ENCODE peak calls at places on chromosome 7, in four cellular contexts. M is left ventricle myocardium superior, Z is activated B cell treated with CpG ODN at 0.5 μM for 24 hours, P is foreskin keratinocyte. W is an unnamed sample.

GRCh38 chr7:104838537-104839299 is 175.3 kb upstream of the KMT2E start:
- ATAC-seq in M (no peak), Z (peak), P (no peak), W (no peak)

GRCh38 chr7:53811555-53812079 is 730.6 kb upstream of the VSTM2A start:
- ATAC-seq in M (no peak), Z (no peak), P (no peak), W (no peak)

GRCh38 chr7:104973909-104974415 is 40.0 kb upstream of the KMT2E start:
- ATAC-seq in M (peak), Z (peak), P (no peak), W (peak)

GRCh38 chr7:46569117-46569433 is 648.0 kb upstream of the IGFBP3 start:
- ATAC-seq in M (peak), Z (no peak), P (peak), W (peak)

GRCh38 chr7:117036836-117037235 is 83.5 kb downstream of the ST7 start:
- ATAC-seq in M (peak), Z (no peak), P (no peak), W (no peak)

GRCh38 chr7:140918236-140918635 is 6.5 kb downstream of the BRAF start:
- ATAC-seq in M (no peak), Z (no peak), P (no peak), W (no peak)

GRCh38 chr7:33905389-33906032 is at the start of gene BMPER:
- ATAC-seq in M (peak), Z (no peak), P (peak), W (peak)

GRCh38 chr7:158838238-158838637 is 8.9 kb upstream of the ESYT2 start:
- ATAC-seq in M (no peak), Z (no peak), P (no peak), W (no peak)

GRCh38 chr7:79964463-79964862 is 170.2 kb upstream of the GNAI1 start:
- ATAC-seq in M (no peak), Z (no peak), P (no peak), W (no peak)

GRCh38 chr7:70479153-70480021 is 652.6 kb upstream of the GALNT17 start:
- ATAC-seq in M (no peak), Z (no peak), P (no peak), W (no peak)

GRCh38 chr7:25615005-25615404 is 386.7 kb upstream of the NPVF start:
- ATAC-seq in M (peak), Z (no peak), P (no peak), W (no peak)

GRCh38 chr7:100538348-100538653 is 702 bp upstream of the AGFG2 start:
- ATAC-seq in M (no peak), Z (no peak), P (no peak), W (no peak)

GRCh38 chr7:139775829-139776266 is 1.9 kb downstream of the HIPK2 start:
- ATAC-seq in M (peak), Z (peak), P (peak), W (peak)

GRCh38 chr7:38655833-38656774 is 24.9 kb upstream of the AMPH start:
- ATAC-seq in M (peak), Z (no peak), P (no peak), W (no peak)

GRCh38 chr7:47819054-47819920 is 129.0 kb downstream of the PKD1L1 start:
- ATAC-seq in M (peak), Z (peak), P (peak), W (peak)

GRCh38 chr7:30930621-30931020 is 19.0 kb downstream of the AQP1 start:
- ATAC-seq in M (peak), Z (no peak), P (no peak), W (no peak)

GRCh38 chr7:1478480-1478879 is 19.2 kb upstream of the MICALL2 start:
- ATAC-seq in M (no peak), Z (no peak), P (no peak), W (no peak)

GRCh38 chr7:28192786-28193581 is 12.4 kb upstream of the JAZF1 start:
- ATAC-seq in M (no peak), Z (peak), P (no peak), W (no peak)

GRCh38 chr7:90821961-90822620 is 226.0 kb downstream of the CDK14 start:
- ATAC-seq in M (peak), Z (no peak), P (no peak), W (no peak)

GRCh38 chr7:157013602-157014549 is 3.4 kb upstream of the MNX1 start:
- ATAC-seq in M (no peak), Z (no peak), P (no peak), W (no peak)

GRCh38 chr7:324011-324410 is 34.0 kb downstream of the FOXL3 start:
- ATAC-seq in M (no peak), Z (no peak), P (no peak), W (no peak)

GRCh38 chr7:39574673-39575349 is 8.6 kb downstream of the YAE1 start:
- ATAC-seq in M (no peak), Z (no peak), P (no peak), W (no peak)

GRCh38 chr7:137846588-137847417 is at the start of gene DGKI:
- ATAC-seq in M (peak), Z (no peak), P (peak), W (peak)

GRCh38 chr7:47531584-47532492 is 50.1 kb downstream of the TNS3 start:
- ATAC-seq in M (no peak), Z (no peak), P (no peak), W (no peak)

GRCh38 chr7:22255834-22256233 is 101.1 kb downstream of the RAPGEF5 start:
- ATAC-seq in M (no peak), Z (no peak), P (no peak), W (no peak)

GRCh38 chr7:5143935-5144903 is 45.8 kb upstream of the WIPI2 start:
- ATAC-seq in M (no peak), Z (peak), P (peak), W (peak)